ENCODE peak calls at places on chromosomes 2 and 18, in four cellular contexts. U, M, F and Z are unnamed samples.

GRCh38 chr18:48304906-48305693 is 104.1 kb downstream of the ZBTB7C start:
- DNase-seq in U (peak), F (no peak), M (no peak), Z (no peak)

GRCh38 chr2:179543361-179543901 is 278.8 kb upstream of the SESTD1 start:
- DNase-seq in M (no peak), U (no peak), F (no peak), Z (no peak)

GRCh38 chr2:21770787-21771186 is 647.0 kb downstream of the TDRD15 start:
- DNase-seq in F (no peak), U (no peak), M (no peak), Z (no peak)

GRCh38 chr2:200624660-200625059 is 38.8 kb downstream of the AOX1 start:
- DNase-seq in F (no peak), U (no peak), M (no peak), Z (no peak)

GRCh38 chr2:236177967-236178909 is 10.1 kb upstream of the GBX2 start:
- DNase-seq in U (no peak), M (peak), F (no peak), Z (peak)

GRCh38 chr2:33426666-33427231 is 49.7 kb upstream of the RASGRP3 start:
- DNase-seq in U (no peak), M (peak), F (no peak), Z (no peak)

GRCh38 chr18:23215294-23215693 is 80.0 kb downstream of the CABLES1 start:
- DNase-seq in F (no peak), M (no peak), U (no peak), Z (no peak)

GRCh38 chr2:170247333-170247732 is 69.4 kb downstream of the MYO3B start:
- DNase-seq in U (no peak), F (no peak), M (no peak), Z (no peak)

GRCh38 chr2:45650851-45651414 is 542 bp upstream of the PRKCE start:
- DNase-seq in F (peak), U (peak), M (peak), Z (peak)

GRCh38 chr2:67918471-67918870 is 144.3 kb downstream of the C1D start:
- DNase-seq in M (no peak), U (no peak), F (no peak), Z (no peak)

GRCh38 chr2:121400206-121400605 is 115.2 kb upstream of the TFCP2L1 start:
- DNase-seq in U (no peak), M (no peak), F (no peak), Z (no peak)

GRCh38 chr18:53567935-53568574 is 656.4 kb downstream of the MBD2 start:
- DNase-seq in F (no peak), M (no peak), U (no peak), Z (no peak)

GRCh38 chr2:70014959-70015358 is 53.5 kb upstream of the ASPRV1 start:
- DNase-seq in U (no peak), F (no peak), M (no peak), Z (no peak)

GRCh38 chr2:152298754-152299153 is 36.2 kb upstream of the FMNL2 start:
- DNase-seq in F (no peak), U (no peak), M (no peak), Z (no peak)

GRCh38 chr2:58908501-58909154 is 667.5 kb upstream of the FANCL start:
- DNase-seq in U (no peak), F (no peak), M (no peak), Z (no peak)

GRCh38 chr2:44955593-44956449 is 14.3 kb downstream of the SIX3 start:
- DNase-seq in M (peak), U (no peak), F (peak), Z (peak)

DNA sequence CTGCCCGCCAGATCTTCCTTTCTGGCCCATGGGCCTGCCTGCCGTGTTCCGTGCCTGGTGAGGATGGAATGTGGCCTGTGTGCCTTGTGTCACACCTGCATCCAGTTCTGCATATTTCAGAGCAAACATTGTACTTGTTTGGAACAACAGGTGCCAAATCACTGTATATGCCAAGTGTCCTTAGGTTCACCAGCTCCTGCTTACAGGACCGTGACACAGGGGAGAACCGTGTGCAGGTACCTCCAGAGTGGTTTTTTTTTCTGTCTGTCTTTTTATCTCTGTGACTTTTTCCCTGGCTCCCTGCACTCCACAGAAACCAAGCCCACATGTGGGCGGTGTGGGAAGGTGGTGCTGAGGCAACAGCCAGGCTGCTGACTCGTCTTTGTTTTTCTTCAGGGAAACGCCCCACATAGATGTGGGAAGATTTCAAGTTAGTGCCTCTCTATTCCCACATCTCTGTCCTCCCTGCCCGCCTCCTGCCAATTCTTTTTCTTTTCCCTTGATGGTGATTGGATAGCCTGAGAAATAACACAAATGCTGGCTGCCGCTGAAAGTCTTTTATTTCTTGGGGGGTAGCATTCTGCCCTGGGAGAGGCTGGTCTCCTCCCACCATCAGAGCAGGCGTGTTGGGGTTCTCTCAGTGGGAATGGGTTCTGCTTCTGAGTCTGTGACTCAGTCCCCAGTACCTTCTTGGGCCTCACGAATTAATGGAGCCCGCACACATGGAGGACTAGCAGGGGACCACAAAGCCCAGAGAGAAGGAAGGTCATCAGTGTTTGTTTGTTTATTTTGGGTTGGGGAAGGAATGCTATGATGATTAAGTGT is 21.3 kb downstream of the GRHL1 start:
- DNase-seq in F (no peak), U (peak), M (no peak), Z (no peak)
- H3K27ac ChIP-seq in F (peak), U (peak), M (peak), Z (no peak)

GRCh38 chr2:141393214-141393545 is 737.6 kb downstream of the LRP1B start:
- DNase-seq in M (no peak), U (no peak), F (no peak), Z (no peak)
- H3K27ac ChIP-seq in M (no peak), U (no peak), F (no peak), Z (no peak)

GRCh38 chr2:202317080-202317859 is 51.7 kb downstream of the NOP58 start:
- DNase-seq in U (peak), F (peak), M (peak), Z (peak)
- H3K27ac ChIP-seq in U (no peak), F (no peak), M (peak), Z (peak)

GRCh38 chr2:111679202-111679601 is 204.8 kb downstream of the ANAPC1 start:
- DNase-seq in M (no peak), U (no peak), F (no peak), Z (no peak)

GRCh38 chr2:111678651-111679050 is 205.3 kb downstream of the ANAPC1 start:
- DNase-seq in U (no peak), F (no peak), M (no peak), Z (no peak)

GRCh38 chr2:111675419-111676194 is 208.4 kb downstream of the ANAPC1 start:
- DNase-seq in M (no peak), F (no peak), U (no peak), Z (no peak)

GRCh38 chr2:111678161-111678560 is 205.8 kb downstream of the ANAPC1 start:
- DNase-seq in U (no peak), M (no peak), F (no peak), Z (no peak)

DNA sequence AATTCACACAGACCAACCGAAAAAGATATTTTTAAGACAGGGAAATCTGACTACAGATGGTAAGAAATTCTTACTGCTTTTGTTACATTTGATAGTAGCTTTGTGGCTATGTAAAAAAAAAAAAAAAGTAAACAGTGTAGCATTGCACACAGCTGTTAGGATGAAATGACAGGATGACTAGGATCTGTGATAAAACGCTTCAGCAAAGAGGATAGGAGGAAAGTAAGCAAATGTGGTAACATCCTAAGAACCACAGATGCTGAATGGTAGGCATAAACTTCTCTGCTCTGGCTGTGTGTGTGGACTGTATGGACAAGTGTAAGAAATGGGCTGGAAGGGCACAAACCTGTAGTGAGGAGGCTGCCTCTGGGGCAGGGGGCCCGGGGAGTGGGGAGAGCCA is 207.6 kb downstream of the ANAPC1 start:
- DNase-seq in M (no peak), U (no peak), F (no peak), Z (no peak)
- H3K27ac ChIP-seq in M (no peak), U (no peak), F (no peak), Z (no peak)

GRCh38 chr2:187466129-187466792 is 18.2 kb upstream of the CALCRL start:
- DNase-seq in M (no peak), U (no peak), F (no peak), Z (no peak)

GRCh38 chr2:187468262-187468661 is 20.2 kb upstream of the CALCRL start:
- DNase-seq in U (no peak), M (no peak), F (no peak), Z (no peak)

GRCh38 chr2:187469538-187469937 is 21.5 kb upstream of the CALCRL start:
- DNase-seq in U (no peak), M (no peak), F (no peak), Z (no peak)

GRCh38 chr2:187475499-187476248 is 27.6 kb upstream of the CALCRL start:
- DNase-seq in F (no peak), U (no peak), M (no peak), Z (no peak)

DNA sequence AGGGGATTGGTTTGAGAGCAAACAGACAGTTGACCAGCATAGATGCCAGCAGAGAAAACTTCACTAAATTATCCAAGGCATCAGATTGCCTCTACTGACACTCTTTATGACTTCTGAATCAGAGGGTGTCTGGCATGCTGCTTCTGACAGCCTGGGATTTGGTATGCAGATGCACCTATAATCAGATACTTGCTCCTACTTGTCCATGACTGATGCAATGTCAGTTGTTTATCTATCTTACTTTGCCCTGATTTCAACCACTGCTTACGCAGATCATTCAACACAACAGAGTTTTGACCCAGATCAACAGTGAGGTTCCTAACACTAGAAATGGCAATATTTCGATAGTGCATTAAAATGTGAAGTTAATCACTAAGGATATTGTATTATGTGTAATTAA is 22.6 kb upstream of the CALCRL start:
- DNase-seq in F (no peak), U (no peak), M (no peak), Z (no peak)
- H3K27ac ChIP-seq in F (no peak), U (peak), M (no peak), Z (no peak)

GRCh38 chr2:28780496-28780895 is 28.9 kb downstream of the PPP1CB start:
- DNase-seq in U (no peak), M (no peak), F (no peak), Z (no peak)

GRCh38 chr2:28778392-28778791 is 26.8 kb downstream of the PPP1CB start:
- DNase-seq in F (no peak), U (no peak), M (no peak), Z (no peak)

GRCh38 chr2:28779020-28779419 is 27.4 kb downstream of the PPP1CB start:
- DNase-seq in M (no peak), F (no peak), U (no peak), Z (no peak)

GRCh38 chr2:28776471-28776870 is 24.8 kb downstream of the PPP1CB start:
- DNase-seq in U (no peak), F (no peak), M (no peak), Z (no peak)

GRCh38 chr2:28782423-28782822 is 28.2 kb upstream of the SPDYA start:
- DNase-seq in M (no peak), F (no peak), U (no peak), Z (no peak)
- H3K27ac ChIP-seq in M (no peak), F (no peak), U (no peak), Z (no peak)